ENCODE peak calls at places on chromosome 10, in nine cellular contexts. P is HFFc6; G is HTR-8/SVneo; F is SW480; K is cardiac muscle cell; R is stimulated activated CD8-positive, alpha-beta memory T cell treated with anti-CD3 and anti-CD28 coated beads, Interleukin-12 subunit alpha, Interleukin-12 subunit beta, amount 100 ng/mL, for 1 hour; T is ELF-1; I is stimulated activated naive B cell treated with anti-CD40 and anti-IgM and Interleukin-4, amounts not matched to agents 10 μg/mL and 1 μg/mL and 100 μg/mL, for 72 hours; E is T-helper 9 cell. B is an unnamed sample.

GRCh38 chr10:119090968-119091367 is 10.4 kb upstream of the EIF3A start:
- DNase-seq in P (peak; percentile 58), G (no peak), F (peak; percentile 98), K (no peak), R (no peak), T (no peak), I (no peak), E (peak; percentile 36), B (no peak)

GRCh38 chr10:89347706-89348457 is 20.1 kb downstream of the IFIT3 start:
- DNase-seq in P (no peak), G (no peak), F (no peak), K (no peak), R (no peak), T (peak; percentile 36), I (no peak), E (no peak), B (no peak)

GRCh38 chr10:114520453-114520852 is 116.2 kb upstream of the AFAP1L2 start:
- DNase-seq in P (peak; percentile 86), G (no peak), F (peak; percentile 34), K (no peak), R (no peak), T (no peak), I (no peak), E (no peak), B (no peak)

GRCh38 chr10:34169677-34170076 is 645.4 kb downstream of the PARD3 start:
- DNase-seq in P (no peak), G (no peak), F (no peak), K (no peak), R (no peak), T (no peak), I (no peak), E (no peak), B (no peak)

GRCh38 chr10:56370217-56371113 is 9.4 kb upstream of the ZWINT start:
- DNase-seq in P (no peak), G (no peak), F (no peak), K (no peak), R (no peak), T (peak; percentile 15), I (peak; percentile 5), E (no peak), B (no peak)

GRCh38 chr10:79472449-79472848 is 27.0 kb upstream of the ZCCHC24 start:
- DNase-seq in P (no peak), G (no peak), F (no peak), K (no peak), R (no peak), T (no peak), I (no peak), E (no peak), B (no peak)

GRCh38 chr10:11684717-11685645 is 57.2 kb upstream of the ECHDC3 start:
- DNase-seq in P (peak; percentile 16), G (peak; percentile 84), F (peak; percentile 80), K (no peak), R (peak; percentile 40), T (peak; percentile 78), I (peak; percentile 78), E (peak; percentile 15), B (peak; percentile 79)

GRCh38 chr10:71888623-71889387 is 37.8 kb upstream of the PSAP start:
- DNase-seq in P (peak; percentile 59), G (peak; percentile 74), F (peak; percentile 50), K (peak; percentile 66), R (no peak), T (peak; percentile 40), I (peak; percentile 91), E (no peak), B (peak; percentile 88)

GRCh38 chr10:116521424-116522305 is 24.1 kb upstream of the PNLIP start:
- DNase-seq in P (peak; percentile 29), G (peak; percentile 7), F (peak; percentile 33), K (peak; percentile 53), R (no peak), T (no peak), I (no peak), E (no peak), B (peak; percentile 58)

GRCh38 chr10:104897679-104898078 is 256.6 kb downstream of the SORCS3 start:
- DNase-seq in P (no peak), G (no peak), F (no peak), K (no peak), R (no peak), T (peak; percentile 1), I (no peak), E (no peak), B (no peak)

GRCh38 chr10:71397340-71398212 is 856 bp downstream of the CDH23 start:
- DNase-seq in P (no peak), G (no peak), F (no peak), K (peak; percentile 28), R (no peak), T (peak; percentile 24), I (no peak), E (no peak), B (no peak)

GRCh38 chr10:27252267-27253000 is 11.8 kb upstream of the ACBD5 start:
- DNase-seq in P (no peak), G (no peak), F (peak; percentile 67), K (no peak), R (peak; percentile 59), T (peak; percentile 89), I (peak; percentile 84), E (peak; percentile 69), B (peak; percentile 86)

GRCh38 chr10:79077488-79078173 is 8.9 kb downstream of the ZMIZ1 start:
- DNase-seq in P (no peak), G (no peak), F (no peak), K (no peak), R (no peak), T (no peak), I (no peak), E (no peak), B (no peak)

GRCh38 chr10:89327803-89328441 is at the start of gene IFIT3:
- DNase-seq in P (peak; percentile 78), G (peak; percentile 78), F (peak; percentile 52), K (peak; percentile 57), R (no peak), T (peak; percentile 56), I (no peak), E (no peak), B (peak; percentile 11)

GRCh38 chr10:5629789-5630436 is 36.5 kb downstream of the ASB13 start:
- DNase-seq in P (peak; percentile 77), G (peak; percentile 57), F (peak; percentile 66), K (peak; percentile 76), R (peak; percentile 65), T (peak; percentile 83), I (peak; percentile 74), E (peak; percentile 79), B (peak; percentile 79)

GRCh38 chr10:2279666-2280065 is 542.3 kb upstream of the ADARB2 start:
- DNase-seq in P (no peak), G (no peak), F (no peak), K (no peak), R (no peak), T (no peak), I (no peak), E (no peak), B (no peak)

GRCh38 chr10:131698232-131698631 is 202.6 kb upstream of the PPP2R2D start:
- DNase-seq in P (no peak), G (no peak), F (no peak), K (no peak), R (no peak), T (no peak), I (no peak), E (no peak), B (no peak)

GRCh38 chr10:44369851-44370250 is 15.0 kb downstream of the CXCL12 start:
- DNase-seq in P (no peak), G (no peak), F (no peak), K (no peak), R (no peak), T (no peak), I (no peak), E (no peak), B (no peak)

GRCh38 chr10:122112625-122113160 is 123.7 kb downstream of the TACC2 start:
- DNase-seq in P (peak; percentile 98), G (peak; percentile 61), F (peak; percentile 90), K (peak; percentile 92), R (no peak), T (peak; percentile 92), I (no peak), E (no peak), B (peak; percentile 45)

GRCh38 chr10:112775892-112776679 is 174.0 kb upstream of the TCF7L2 start:
- DNase-seq in P (no peak), G (no peak), F (no peak), K (no peak), R (no peak), T (no peak), I (no peak), E (no peak), B (no peak)

GRCh38 chr10:50567384-50567783 is 56.4 kb downstream of the SGMS1 start:
- DNase-seq in P (no peak), G (no peak), F (no peak), K (no peak), R (no peak), T (no peak), I (no peak), E (no peak), B (no peak)

GRCh38 chr10:89466599-89467035 is 52.2 kb downstream of the IFIT5 start:
- DNase-seq in P (peak; percentile 33), G (peak; percentile 52), F (peak; percentile 58), K (peak; percentile 31), R (no peak), T (peak; percentile 18), I (no peak), E (no peak), B (no peak)

GRCh38 chr10:125878957-125879835 is 1.9 kb downstream of the DHX32 start:
- DNase-seq in P (peak; percentile 89), G (peak; percentile 44), F (peak; percentile 50), K (no peak), R (no peak), T (peak; percentile 32), I (no peak), E (no peak), B (no peak)

GRCh38 chr10:119401671-119402395 is 140.7 kb downstream of the RGS10 start:
- DNase-seq in P (peak; percentile 96), G (peak; percentile 70), F (peak; percentile 64), K (no peak), R (no peak), T (no peak), I (no peak), E (no peak), B (no peak)

GRCh38 chr10:119619215-119619614 is 22.5 kb upstream of the TIAL1 start:
- DNase-seq in P (no peak), G (no peak), F (no peak), K (no peak), R (no peak), T (no peak), I (no peak), E (no peak), B (no peak)

GRCh38 chr10:74916283-74916682 is 89.9 kb downstream of the KAT6B start:
- DNase-seq in P (no peak), G (no peak), F (no peak), K (no peak), R (no peak), T (no peak), I (no peak), E (no peak), B (no peak)

GRCh38 chr10:43083764-43084163 is 6.9 kb downstream of the RET start:
- DNase-seq in P (no peak), G (no peak), F (no peak), K (no peak), R (no peak), T (no peak), I (no peak), E (no peak), B (no peak)

GRCh38 chr10:119497243-119497642 is 45.3 kb downstream of the RGS10 start:
- DNase-seq in P (no peak), G (no peak), F (no peak), K (no peak), R (no peak), T (no peak), I (no peak), E (no peak), B (no peak)

GRCh38 chr10:90960355-90960814 is 39.5 kb upstream of the ANKRD1 start:
- DNase-seq in P (peak; percentile 98), G (peak; percentile 63), F (peak; percentile 14), K (no peak), R (no peak), T (no peak), I (no peak), E (no peak), B (peak; percentile 33)

GRCh38 chr10:9579110-9579705 is 1438.5 kb upstream of the CELF2 start:
- DNase-seq in P (no peak), G (no peak), F (no peak), K (no peak), R (no peak), T (no peak), I (no peak), E (no peak), B (no peak)

GRCh38 chr10:113899952-113900598 is 45.6 kb downstream of the NHLRC2 start:
- DNase-seq in P (no peak), G (no peak), F (no peak), K (no peak), R (no peak), T (no peak), I (no peak), E (no peak), B (no peak)

B was measured in GM13976.